ENCODE peak calls at places on chromosomes 16 and 17, in eight cellular contexts. A is sigmoid colon, L is A549, V is uterus, M is HCT116, Q is heart left ventricle, G is stomach, P is transverse colon. Y is an unnamed sample.

GRCh38 chr16:87742781-87743490 is 22.9 kb downstream of the KLHDC4 start:
- DNase-seq in A (no peak), L (no peak), V (no peak), M (no peak), Q (no peak), G (no peak), P (no peak), Y (no peak)

GRCh38 chr16:24508614-24509013 is 30.8 kb upstream of the RBBP6 start:
- DNase-seq in A (no peak), L (no peak), V (no peak), M (no peak), Q (no peak), G (no peak), P (no peak), Y (no peak)

GRCh38 chr16:85444879-85445778 is 168.0 kb upstream of the GSE1 start:
- DNase-seq in A (no peak), L (no peak), V (no peak), M (no peak), Q (no peak), G (peak; percentile 56), P (peak; percentile 61), Y (no peak)

GRCh38 chr17:74786411-74787097 is 10.4 kb upstream of the NAT9 start:
- DNase-seq in A (no peak), L (no peak), V (no peak), M (no peak), Q (no peak), G (no peak), P (no peak), Y (no peak)

GRCh38 chr16:80583466-80583865 is 42.7 kb downstream of the DYNLRB2 start:
- DNase-seq in A (no peak), L (no peak), V (no peak), M (no peak), Q (no peak), G (no peak), P (no peak), Y (no peak)

GRCh38 chr16:87819282-87819681 is 50.0 kb downstream of the SLC7A5 start:
- DNase-seq in A (no peak), L (no peak), V (no peak), M (no peak), Q (no peak), G (no peak), P (no peak), Y (no peak)

GRCh38 chr17:42200702-42201101 is 6.4 kb upstream of the GHDC start:
- DNase-seq in A (no peak), L (no peak), V (no peak), M (no peak), Q (peak; percentile 58), G (peak; percentile 73), P (peak; percentile 39), Y (no peak)

GRCh38 chr17:73011016-73011486 is 81.4 kb downstream of the SLC39A11 start:
- DNase-seq in A (no peak), L (no peak), V (no peak), M (no peak), Q (no peak), G (no peak), P (no peak), Y (no peak)

GRCh38 chr17:36464765-36465088 is 21.8 kb upstream of the ZNHIT3 start:
- DNase-seq in A (no peak), L (no peak), V (no peak), M (no peak), Q (no peak), G (no peak), P (no peak), Y (no peak)

GRCh38 chr17:64984776-64985521 is 65.7 kb upstream of the LRRC37A3 start:
- DNase-seq in A (no peak), L (no peak), V (peak; percentile 56), M (no peak), Q (no peak), G (no peak), P (peak; percentile 29), Y (no peak)

GRCh38 chr17:28370035-28370743 is at the start of gene VTN:
- DNase-seq in A (no peak), L (peak; percentile 78), V (no peak), M (no peak), Q (peak; percentile 66), G (peak; percentile 47), P (no peak), Y (no peak)

GRCh38 chr17:60514500-60514899 is 11.5 kb downstream of the APPBP2 start:
- DNase-seq in A (no peak), L (no peak), V (no peak), M (no peak), Q (no peak), G (no peak), P (no peak), Y (no peak)
- H3K4me1 ChIP-seq in A (peaks cover 12% of the 10 kb centered on the region), L (peaks cover 11% of the 10 kb centered on the region), V (no peaks in the 10 kb centered on the region), M (no peaks in the 10 kb centered on the region), Q (no peaks in the 10 kb centered on the region), G (no peaks in the 10 kb centered on the region), P (peaks cover 7% of the 10 kb centered on the region), Y (peaks cover 61% of the 10 kb centered on the region)

DNA sequence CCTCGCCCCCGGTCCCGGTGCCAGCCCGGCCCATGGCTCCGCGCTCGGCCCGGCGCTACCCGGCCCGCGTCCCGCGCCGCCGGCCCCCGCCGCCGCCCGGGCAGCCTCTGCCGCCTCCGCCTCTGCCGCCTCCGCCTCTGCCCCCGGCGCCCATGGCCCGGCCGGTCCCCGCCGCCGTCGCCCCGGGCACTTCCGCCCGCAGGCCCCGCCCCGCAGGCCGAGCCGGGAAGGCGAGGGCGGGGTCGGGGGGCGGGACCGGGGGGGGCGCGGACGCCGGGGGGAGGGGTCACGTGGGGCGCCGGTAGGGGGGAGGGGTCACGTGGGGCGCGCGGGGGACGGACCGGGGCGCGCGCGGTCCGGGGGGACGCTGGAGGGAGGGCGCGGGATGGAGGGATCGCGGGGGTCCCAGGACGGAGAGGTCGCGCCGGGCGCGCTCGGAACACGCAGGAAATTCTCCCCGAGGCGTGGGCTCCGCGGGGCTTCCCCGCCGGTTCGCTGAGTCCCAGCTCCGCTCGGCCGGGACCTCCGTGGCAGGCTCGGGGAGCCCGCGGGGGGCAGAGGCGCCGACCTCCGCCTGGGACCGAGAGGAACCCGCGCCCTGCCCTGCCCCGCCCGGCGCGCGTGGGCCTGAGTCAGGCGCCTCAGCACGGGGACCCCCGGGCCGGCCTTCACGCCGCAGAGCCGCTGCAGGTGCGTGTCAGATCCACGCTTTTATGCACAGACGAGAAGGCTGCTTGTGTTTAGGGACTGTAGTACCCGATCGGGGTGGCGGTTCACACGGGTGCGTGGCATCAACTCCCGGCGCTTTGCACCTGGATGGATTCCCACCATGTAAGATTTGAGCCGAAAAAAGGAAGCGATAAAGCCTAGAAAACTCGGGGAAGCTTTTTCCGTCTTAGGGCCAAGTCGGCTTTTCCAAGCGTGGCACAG is at the start of gene PGAP6:
- DNase-seq in A (peak; percentile 83), L (no peak), V (peak; percentile 54), M (no peak), Q (peak; percentile 81), G (peak; percentile 79), P (peak; percentile 76), Y (peak; percentile 93)
- TF ChIP-seq POLR2A in A (no peak), L (peak; percentile 47), V (no peak), M (peak; percentile 31), Q (no peak), G (no peak), P (peak; percentile 38), Y (no peak)

GRCh38 chr16:66895999-66896398 is 15.7 kb downstream of the PDP2 start:
- DNase-seq in A (no peak), L (no peak), V (no peak), M (no peak), Q (no peak), G (no peak), P (no peak), Y (no peak)
- H3K27ac ChIP-seq in A (no peak overlapping the region), L (peak overlapping the region; percentile 29), V (no peak overlapping the region), M (no peak overlapping the region), Q (no peak overlapping the region), G (no peak overlapping the region), P (peak overlapping the region; percentile 80), Y (no peak overlapping the region)

GRCh38 chr17:18139498-18139897 is 30.9 kb downstream of the MYO15A start:
- DNase-seq in A (no peak), L (no peak), V (no peak), M (no peak), Q (no peak), G (no peak), P (no peak), Y (no peak)

GRCh38 chr17:18136357-18136756 is 27.8 kb downstream of the MYO15A start:
- DNase-seq in A (no peak), L (no peak), V (no peak), M (no peak), Q (no peak), G (no peak), P (no peak), Y (no peak)

GRCh38 chr17:18139949-18140348 is 31.4 kb downstream of the MYO15A start:
- DNase-seq in A (no peak), L (peak; percentile 41), V (no peak), M (no peak), Q (no peak), G (no peak), P (no peak), Y (no peak)

GRCh38 chr17:18139092-18139491 is 30.5 kb downstream of the MYO15A start:
- DNase-seq in A (no peak), L (no peak), V (no peak), M (no peak), Q (no peak), G (no peak), P (no peak), Y (no peak)

GRCh38 chr17:18138065-18138749 is 29.7 kb downstream of the MYO15A start:
- DNase-seq in A (no peak), L (no peak), V (no peak), M (no peak), Q (no peak), G (no peak), P (no peak), Y (no peak)
- H3K4me1 ChIP-seq in A (peaks cover 3% of the 10 kb centered on the region), L (no peaks in the 10 kb centered on the region), V (no peaks in the 10 kb centered on the region), M (no peaks in the 10 kb centered on the region), Q (no peaks in the 10 kb centered on the region), G (peaks cover 7% of the 10 kb centered on the region), P (no peaks in the 10 kb centered on the region), Y (peaks cover 11% of the 10 kb centered on the region)

DNA sequence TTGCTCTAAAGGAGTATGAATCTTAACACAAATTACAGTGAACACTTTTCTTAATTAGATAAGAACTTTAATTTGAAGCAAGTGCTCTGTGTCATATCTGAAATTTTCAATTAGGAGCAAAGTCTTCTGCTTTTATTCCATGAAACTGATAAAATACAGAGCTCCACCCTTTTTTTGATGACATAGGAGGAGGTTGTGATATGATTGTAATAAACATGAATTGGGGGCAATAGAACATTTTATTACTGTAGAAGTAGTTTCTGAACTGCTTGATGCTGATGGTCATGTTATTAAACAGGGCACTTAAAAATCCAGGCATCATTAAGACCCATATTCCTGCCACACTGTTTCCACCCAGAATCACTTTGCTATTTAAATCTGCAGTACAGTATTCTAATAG is 1.1 kb downstream of the KRT20 start:
- DNase-seq in A (no peak), L (no peak), V (no peak), M (no peak), Q (no peak), G (no peak), P (no peak), Y (no peak)
- TF ChIP-seq POLR2A in A (no peak), L (no peak), V (no peak), M (no peak), Q (no peak), G (no peak), P (peak; percentile 49), Y (no peak)

DNA sequence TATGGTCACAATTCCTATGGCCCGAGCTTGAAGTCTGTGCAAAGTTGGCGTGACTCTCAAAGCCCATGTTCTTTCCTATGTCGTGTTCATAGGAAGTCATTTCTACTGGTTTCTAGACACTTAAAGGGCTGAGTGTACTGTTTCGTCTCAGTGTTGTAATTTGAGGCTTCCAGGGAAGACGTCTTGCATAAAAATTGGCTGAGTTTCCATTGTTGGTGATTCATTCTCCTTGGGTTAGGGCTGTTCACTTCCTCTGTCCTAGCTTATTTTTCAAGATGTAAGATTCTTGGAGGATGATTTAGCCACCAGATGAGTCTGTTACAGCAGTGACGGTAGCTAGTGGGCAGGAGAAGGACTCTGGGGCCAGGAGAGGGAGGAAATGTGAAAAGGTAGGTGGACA is 43.1 kb downstream of the PIK3R5 start:
- DNase-seq in A (no peak), L (no peak), V (no peak), M (no peak), Q (no peak), G (no peak), P (no peak), Y (no peak)
- H3K27ac ChIP-seq in A (peak overlapping the region; percentile 59), L (no peak overlapping the region), V (no peak overlapping the region), M (no peak overlapping the region), Q (no peak overlapping the region), G (no peak overlapping the region), P (peak overlapping the region; percentile 57), Y (peak overlapping the region; percentile 84)